ENCODE peak calls at places on chromosome 12, in six cellular contexts. W is GM23248, I is right lobe of liver, R is fibroblast of mammary gland, O is AG10803, V is A549. F is an unnamed sample.

GRCh38 chr12:3732901-3733300 is 20.0 kb downstream of the CRACR2A start:
- DNase-seq in W (no peak), O (no peak), V (no peak), R (no peak), I (no peak), F (no peak)

GRCh38 chr12:20367731-20368652 is at the start of gene PDE3A:
- DNase-seq in O (peak; percentile 39), W (peak; percentile 85), R (peak; percentile 78), V (peak; percentile 79), I (peak; percentile 22), F (peak; percentile 81)

GRCh38 chr12:115227137-115227615 is 543.2 kb upstream of the TBX3 start:
- DNase-seq in I (no peak), W (peak; percentile 97), O (peak; percentile 84), V (peak; percentile 90), R (peak; percentile 96), F (peak; percentile 68)

GRCh38 chr12:38921025-38921677 is 15.8 kb upstream of the CPNE8 start:
- DNase-seq in W (peak; percentile 70), V (peak; percentile 83), O (peak; percentile 49), I (peak; percentile 32), R (peak; percentile 72), F (peak; percentile 54)

GRCh38 chr12:131883521-131883900 is 10.9 kb upstream of the ULK1 start:
- DNase-seq in I (no peak), V (no peak), W (no peak), O (no peak), R (no peak), F (no peak)

GRCh38 chr12:98808243-98808895 is 163.3 kb downstream of the APAF1 start:
- DNase-seq in O (no peak), W (no peak), V (no peak), I (no peak), R (no peak), F (no peak)

GRCh38 chr12:12918781-12919180 is 27.4 kb downstream of the GPRC5A start:
- DNase-seq in W (no peak), V (peak; percentile 39), O (no peak), I (no peak), R (no peak), F (no peak)

GRCh38 chr12:98896938-98897337 is 251.8 kb downstream of the APAF1 start:
- DNase-seq in I (no peak), V (no peak), W (peak; percentile 13), R (peak; percentile 9), O (no peak), F (no peak)

GRCh38 chr12:53006810-53007742 is 820 bp downstream of the EIF4B start:
- DNase-seq in V (peak; percentile 93), O (peak; percentile 61), R (peak; percentile 60), I (peak; percentile 84), W (peak; percentile 86), F (peak; percentile 36)

GRCh38 chr12:31219521-31219920 is 106.4 kb downstream of the SINHCAF start:
- DNase-seq in W (no peak), I (no peak), O (no peak), V (no peak), R (no peak), F (no peak)

GRCh38 chr12:22115711-22116110 is 69.7 kb downstream of the CMAS start:
- DNase-seq in R (no peak), W (no peak), V (no peak), O (no peak), I (no peak), F (no peak)

GRCh38 chr12:29660847-29661246 is 122.9 kb downstream of the TMTC1 start:
- DNase-seq in O (no peak), I (no peak), W (no peak), V (no peak), R (no peak), F (no peak)

GRCh38 chr12:96218989-96219678 is 25.0 kb downstream of the ELK3 start:
- DNase-seq in I (no peak), V (peak; percentile 79), O (no peak), R (no peak), W (no peak), F (no peak)

GRCh38 chr12:76706761-76707160 is 57.2 kb upstream of the ZDHHC17 start:
- DNase-seq in W (peak; percentile 38), V (no peak), I (no peak), R (no peak), O (no peak), F (peak; percentile 42)

GRCh38 chr12:34600592-34601462 is 578.5 kb downstream of the ALG10 start:
- DNase-seq in I (no peak), W (no peak), R (no peak), V (no peak), O (no peak), F (no peak)

GRCh38 chr12:107404981-107405380 is 280.6 kb upstream of the PWP1 start:
- DNase-seq in I (peak; percentile 24), R (peak; percentile 29), W (peak; percentile 65), V (peak; percentile 82), O (peak; percentile 21), F (peak; percentile 25)

GRCh38 chr12:2479866-2480510 is 314.8 kb upstream of the FKBP4 start:
- DNase-seq in W (no peak), R (no peak), O (no peak), I (no peak), V (no peak), F (no peak)
- H3K4me3 ChIP-seq in W (no peak overlapping the region), R (no peak overlapping the region), O (no peak overlapping the region), I (no peak overlapping the region), V (no peak overlapping the region), F (no peak overlapping the region)

GRCh38 chr12:47067176-47067575 is 12.2 kb upstream of the PCED1B start:
- DNase-seq in W (no peak), O (no peak), R (no peak), I (no peak), V (no peak), F (no peak)

GRCh38 chr12:47067778-47068431 is 11.5 kb upstream of the PCED1B start:
- DNase-seq in V (no peak), O (no peak), I (no peak), R (no peak), W (no peak), F (no peak)

GRCh38 chr12:47068539-47068938 is 10.9 kb upstream of the PCED1B start:
- DNase-seq in I (no peak), O (no peak), V (no peak), R (peak; percentile 84), W (no peak), F (no peak)

GRCh38 chr12:47071241-47071852 is 8.1 kb upstream of the PCED1B start:
- DNase-seq in I (no peak), R (no peak), V (peak; percentile 72), O (no peak), W (peak; percentile 31), F (no peak)

GRCh38 chr12:47066278-47067048 is 13.0 kb upstream of the PCED1B start:
- DNase-seq in O (peak; percentile 73), I (no peak), W (peak; percentile 62), R (peak; percentile 73), V (no peak), F (peak; percentile 89)
- H3K4me3 ChIP-seq in O (no peak overlapping the region), I (no peak overlapping the region), W (no peak overlapping the region), R (no peak overlapping the region), V (no peak overlapping the region), F (no peak overlapping the region)

GRCh38 chr12:57456145-57456700 is 1.1 kb downstream of the INHBE start:
- DNase-seq in V (peak; percentile 81), I (peak; percentile 41), R (peak; percentile 24), O (peak; percentile 32), W (peak; percentile 55), F (no peak)
- H3K4me3 ChIP-seq in V (peak overlapping the region; percentile 7), I (peak overlapping the region; percentile 66), R (no peak overlapping the region), O (peak overlapping the region; percentile 42), W (no peak overlapping the region), F (no peak overlapping the region)

GRCh38 chr12:102756564-102756963 is 160.5 kb downstream of the PAH start:
- DNase-seq in R (peak; percentile 26), I (no peak), V (no peak), W (no peak), O (no peak), F (no peak)
- H3K4me3 ChIP-seq in R (no peak overlapping the region), I (no peak overlapping the region), V (no peak overlapping the region), W (no peak overlapping the region), O (no peak overlapping the region), F (no peak overlapping the region)

DNA sequence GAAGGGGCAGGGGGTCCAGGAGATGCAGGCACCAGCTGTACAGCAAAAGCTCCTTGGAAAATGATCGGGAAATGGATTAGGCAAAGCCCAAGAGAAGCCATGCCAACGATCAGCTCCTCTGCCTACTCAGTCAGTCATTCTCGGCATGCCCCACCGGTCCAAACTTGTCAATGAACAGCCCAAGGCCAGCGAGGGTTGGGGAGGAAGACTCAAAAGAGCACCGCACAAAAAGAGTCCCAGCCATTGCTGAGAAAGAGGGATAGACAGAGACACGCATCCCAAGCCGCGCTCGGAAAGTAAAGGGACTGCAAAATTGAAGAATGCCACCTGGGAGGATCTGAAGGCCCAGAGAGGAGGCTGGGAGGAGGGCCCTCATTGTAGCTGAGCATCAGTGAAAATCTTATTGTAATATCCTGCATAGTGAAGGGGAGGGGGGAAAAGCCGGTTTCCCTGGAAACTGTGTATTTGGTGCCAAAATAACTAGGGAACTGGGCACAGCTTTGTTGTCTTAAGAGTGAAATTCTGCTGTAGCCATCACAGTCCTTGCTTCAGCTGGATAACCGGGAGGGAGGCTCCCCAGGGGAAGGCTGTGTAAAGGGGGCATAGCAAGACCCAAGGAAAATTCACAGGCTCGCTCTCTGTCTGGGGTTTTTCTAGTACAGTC is 4.7 kb downstream of the KDM2B start:
- DNase-seq in I (no peak), R (no peak), O (peak; percentile 34), V (no peak), W (peak; percentile 18), F (no peak)
- H3K4me3 ChIP-seq in I (no peak overlapping the region), R (no peak overlapping the region), O (no peak overlapping the region), V (no peak overlapping the region), W (peak overlapping the region; percentile 36), F (peak overlapping the region; percentile 34)

DNA sequence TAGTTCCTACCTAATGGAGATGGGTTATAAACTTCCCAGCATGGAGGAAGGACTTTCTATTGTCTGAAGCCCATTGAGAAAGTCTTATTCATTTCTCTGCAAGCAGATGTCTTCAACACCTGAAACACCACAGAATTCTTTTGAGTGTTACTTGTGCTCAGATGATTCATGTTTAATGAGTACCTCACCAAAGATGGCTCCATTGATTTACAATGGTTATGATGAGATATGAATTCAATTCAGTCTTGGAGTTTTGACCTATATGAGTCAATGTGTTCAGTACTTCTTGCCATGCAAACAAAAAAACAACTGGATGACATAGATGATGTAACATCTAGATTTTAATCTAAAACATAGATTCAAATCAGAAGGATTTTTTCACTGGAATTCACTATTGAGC is 15.4 kb upstream of the PAWR start:
- DNase-seq in R (peak; percentile 36), O (peak; percentile 51), W (peak; percentile 49), V (no peak), I (no peak), F (no peak)
- H3K4me3 ChIP-seq in R (no peak overlapping the region), O (no peak overlapping the region), W (no peak overlapping the region), V (no peak overlapping the region), I (no peak overlapping the region), F (no peak overlapping the region)

F was measured in astrocyte.